ENCODE peak calls at places on chromosomes 6 and 20, in five cellular contexts. J is IMR-90, A is neuronal stem cell, O is H9, I is H1. P is an unnamed sample.

GRCh38 chr6:150977276-150977675 is 111.8 kb downstream of the MTHFD1L start:
- DNase-seq in J (no peak), A (no peak), O (no peak), I (no peak), P (no peak)

GRCh38 chr20:2914160-2914559 is 40.9 kb downstream of the PTPRA start:
- DNase-seq in J (no peak), A (no peak), O (no peak), I (no peak), P (peak)

GRCh38 chr6:46794068-46794467 is 879 bp downstream of the MEP1A start:
- DNase-seq in J (no peak), A (no peak), O (no peak), I (no peak), P (peak)

GRCh38 chr6:116531675-116532570 is 13.6 kb downstream of the TRAPPC3L start:
- DNase-seq in J (peak), A (peak), O (peak), I (no peak), P (peak)

GRCh38 chr6:1820165-1820564 is 210.4 kb downstream of the FOXC1 start:
- DNase-seq in J (peak), A (no peak), O (no peak), I (no peak), P (no peak)

GRCh38 chr20:49965781-49966304 is 16.9 kb upstream of the SNAI1 start:
- DNase-seq in J (no peak), A (no peak), O (no peak), I (no peak), P (no peak)

GRCh38 chr6:36290668-36291620 is 21.1 kb downstream of the PNPLA1 start:
- DNase-seq in J (no peak), A (no peak), O (no peak), I (no peak), P (peak)

GRCh38 chr6:43202451-43202850 is 20.5 kb downstream of the CUL9 start:
- DNase-seq in J (no peak), A (no peak), O (no peak), I (no peak), P (no peak)

GRCh38 chr6:69835414-69836179 is 30.8 kb upstream of the COL19A1 start:
- DNase-seq in J (peak), A (peak), O (no peak), I (no peak), P (peak)

GRCh38 chr20:64140956-64141355 is 23.3 kb upstream of the MYT1 start:
- DNase-seq in J (no peak), A (no peak), O (no peak), I (no peak), P (no peak)

GRCh38 chr6:36998723-36999466 is 6.6 kb upstream of the FGD2 start:
- DNase-seq in J (no peak), A (no peak), O (no peak), I (no peak), P (no peak)

GRCh38 chr6:75144396-75144795 is 61.5 kb downstream of the COL12A1 start:
- DNase-seq in J (no peak), A (no peak), O (no peak), I (no peak), P (no peak)

GRCh38 chr20:41509801-41510200 is 108.4 kb downstream of the CHD6 start:
- DNase-seq in J (peak), A (no peak), O (no peak), I (no peak), P (peak)

GRCh38 chr6:85343428-85343827 is 106.5 kb upstream of the NT5E start:
- DNase-seq in J (no peak), A (no peak), O (no peak), I (no peak), P (no peak)

GRCh38 chr6:44016131-44016870 is 111.0 kb downstream of the MRPL14 start:
- DNase-seq in J (peak), A (no peak), O (no peak), I (no peak), P (peak)

GRCh38 chr6:163416640-163417253 is 2.2 kb downstream of the QKI start:
- DNase-seq in J (peak), A (peak), O (no peak), I (no peak), P (peak)

GRCh38 chr20:37615507-37616425 is 78.1 kb upstream of the CTNNBL1 start:
- DNase-seq in J (no peak), A (peak), O (peak), I (peak), P (peak)

GRCh38 chr6:106974337-106974998 is at the start of gene CD24:
- DNase-seq in J (no peak), A (peak), O (peak), I (no peak), P (peak)

GRCh38 chr6:106724848-106725247 is 95.5 kb downstream of the QRSL1 start:
- DNase-seq in J (no peak), A (no peak), O (no peak), I (no peak), P (no peak)

GRCh38 chr6:169950558-169950957 is 199.1 kb downstream of the ERMARD start:
- DNase-seq in J (no peak), A (no peak), O (no peak), I (no peak), P (no peak)

GRCh38 chr6:115997990-115998585 is 62.6 kb downstream of the FRK start:
- DNase-seq in J (no peak), A (no peak), O (no peak), I (no peak), P (no peak)

GRCh38 chr6:130417951-130418350 is 52.1 kb downstream of the TMEM200A start:
- DNase-seq in J (peak), A (no peak), O (no peak), I (no peak), P (peak)

GRCh38 chr20:10319855-10320254 is 101.2 kb downstream of the SNAP25 start:
- DNase-seq in J (no peak), A (no peak), O (no peak), I (no peak), P (no peak)

GRCh38 chr6:139423970-139424667 is 49.7 kb upstream of the CITED2 start:
- DNase-seq in J (no peak), A (no peak), O (no peak), I (no peak), P (no peak)

GRCh38 chr20:6562111-6562510 is 205.4 kb upstream of the BMP2 start:
- DNase-seq in J (peak), A (no peak), O (no peak), I (no peak), P (peak)

GRCh38 chr6:13113376-13113775 is 215.0 kb downstream of the TBC1D7 start:
- DNase-seq in J (no peak), A (no peak), O (no peak), I (no peak), P (no peak)

GRCh38 chr6:132003516-132004178 is 52.5 kb upstream of the CCN2 start:
- DNase-seq in J (no peak), A (no peak), O (peak), I (no peak), P (no peak)

GRCh38 chr6:89468998-89469397 is 36.0 kb downstream of the ANKRD6 start:
- DNase-seq in J (no peak), A (no peak), O (no peak), I (no peak), P (no peak)

GRCh38 chr20:60352017-60352416 is 393.8 kb downstream of the CDH26 start:
- DNase-seq in J (no peak), A (no peak), O (no peak), I (no peak), P (no peak)

GRCh38 chr6:26045046-26045938 is 41.9 kb upstream of the HFE start:
- DNase-seq in J (peak), A (peak), O (no peak), I (no peak), P (no peak)

GRCh38 chr6:140537834-140538680 is 1163.6 kb upstream of the CITED2 start:
- DNase-seq in J (peak), A (peak), O (peak), I (peak), P (peak)

GRCh38 chr6:131787955-131788712 is 19.7 kb upstream of the ENPP1 start:
- DNase-seq in J (peak), A (no peak), O (no peak), I (no peak), P (peak)

GRCh38 chr6:139520321-139520768 is 145.9 kb upstream of the CITED2 start:
- DNase-seq in J (no peak), A (no peak), O (no peak), I (no peak), P (no peak)

GRCh38 chr6:132190815-132191175 is 210.5 kb downstream of the MOXD1 start:
- DNase-seq in J (peak), A (no peak), O (no peak), I (no peak), P (peak)

GRCh38 chr6:53654745-53655240 is 10.8 kb downstream of the KLHL31 start:
- DNase-seq in J (no peak), A (no peak), O (no peak), I (no peak), P (no peak)

GRCh38 chr6:169168302-169168630 is 85.4 kb downstream of the THBS2 start:
- DNase-seq in J (no peak), A (no peak), O (no peak), I (no peak), P (no peak)

GRCh38 chr6:3244003-3244831 is 14.5 kb upstream of the PSMG4 start:
- DNase-seq in J (no peak), A (no peak), O (no peak), I (no peak), P (no peak)

GRCh38 chr6:3249821-3250220 is 8.9 kb upstream of the PSMG4 start:
- DNase-seq in J (no peak), A (no peak), O (no peak), I (no peak), P (no peak)

GRCh38 chr6:3250278-3250677 is 8.5 kb upstream of the PSMG4 start:
- DNase-seq in J (peak), A (no peak), O (no peak), I (no peak), P (no peak)

GRCh38 chr6:3245216-3245615 is 13.5 kb upstream of the PSMG4 start:
- DNase-seq in J (no peak), A (no peak), O (no peak), I (no peak), P (no peak)

GRCh38 chr6:3247255-3248146 is 11.2 kb upstream of the PSMG4 start:
- DNase-seq in J (peak), A (no peak), O (peak), I (no peak), P (peak)
- H3K14ac ChIP-seq in J (peak), A (no peak), O (no peak), I (no peak), P (no peak)

GRCh38 chr6:30766461-30767157 is 22.3 kb upstream of the IER3 start:
- DNase-seq in J (no peak), A (no peak), O (no peak), I (no peak), P (no peak)
- H2BK15ac ChIP-seq in J (peak), A (no peak), O (peak), I (peak), P (no peak)

GRCh38 chr6:30757261-30757935 is 13.1 kb upstream of the IER3 start:
- DNase-seq in J (no peak), A (no peak), O (no peak), I (no peak), P (no peak)

GRCh38 chr6:30763155-30763617 is 18.8 kb upstream of the IER3 start:
- DNase-seq in J (no peak), A (no peak), O (no peak), I (no peak), P (no peak)

GRCh38 chr6:30761791-30762429 is 17.6 kb upstream of the IER3 start:
- DNase-seq in J (no peak), A (no peak), O (no peak), I (no peak), P (no peak)

GRCh38 chr6:30759575-30760239 is 15.4 kb upstream of the IER3 start:
- DNase-seq in J (peak), A (no peak), O (no peak), I (no peak), P (peak)

GRCh38 chr6:30760537-30760936 is 16.2 kb upstream of the IER3 start:
- DNase-seq in J (no peak), A (no peak), O (no peak), I (no peak), P (no peak)
- H3K14ac ChIP-seq in J (peak), A (no peak), O (no peak), I (no peak), P (no peak)

DNA sequence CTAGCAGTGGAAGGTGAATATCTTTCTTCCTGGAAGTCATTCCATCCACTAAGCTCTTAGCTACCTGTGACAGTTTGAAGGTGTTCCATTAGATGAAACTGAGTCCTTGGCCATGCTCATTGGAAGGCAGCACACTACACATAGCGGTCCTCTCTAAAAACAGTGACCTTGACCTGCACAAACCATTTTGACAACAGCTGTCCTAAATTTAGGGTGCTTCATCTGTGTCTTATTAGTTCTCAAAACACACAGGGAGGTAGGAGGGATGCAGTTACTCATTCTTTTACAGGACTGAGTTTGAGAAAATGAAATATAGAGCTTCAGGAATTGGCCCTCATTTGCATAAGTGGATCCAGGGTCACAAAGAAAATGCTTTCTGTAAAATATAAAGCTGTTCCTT is 20.4 kb upstream of the MAP3K4 start:
- DNase-seq in J (no peak), A (no peak), O (no peak), I (no peak), P (no peak)
- H2BK15ac ChIP-seq in J (no peak), A (no peak), O (no peak), I (no peak), P (no peak)

GRCh38 chr20:39879296-39879695 is 809.7 kb downstream of the MAFB start:
- DNase-seq in J (no peak), A (no peak), O (no peak), I (no peak), P (no peak)

GRCh38 chr20:39876974-39877615 is 811.9 kb downstream of the MAFB start:
- DNase-seq in J (no peak), A (no peak), O (no peak), I (no peak), P (no peak)

GRCh38 chr20:39878321-39878720 is 810.7 kb downstream of the MAFB start:
- DNase-seq in J (no peak), A (no peak), O (no peak), I (no peak), P (no peak)

GRCh38 chr20:39878809-39879208 is 810.2 kb downstream of the MAFB start:
- DNase-seq in J (no peak), A (no peak), O (no peak), I (no peak), P (no peak)

GRCh38 chr20:39877792-39878191 is 811.2 kb downstream of the MAFB start:
- DNase-seq in J (no peak), A (no peak), O (no peak), I (no peak), P (no peak)
- H3K14ac ChIP-seq in J (no peak), A (no peak), O (no peak), I (no peak), P (no peak)

GRCh38 chr20:51221103-51221502 is 198.2 kb upstream of the KCNG1 start:
- DNase-seq in J (no peak), A (no peak), O (no peak), I (no peak), P (no peak)
- H2BK15ac ChIP-seq in J (peak), A (no peak), O (no peak), I (no peak), P (no peak)

GRCh38 chr20:56391596-56392281 is at the start of gene AURKA:
- DNase-seq in J (no peak), A (no peak), O (no peak), I (no peak), P (peak)

GRCh38 chr20:56391037-56391436 is 978 bp downstream of the AURKA start:
- DNase-seq in J (no peak), A (no peak), O (no peak), I (no peak), P (no peak)

GRCh38 chr20:56393133-56393472 is 658 bp downstream of the CSTF1 start:
- DNase-seq in J (no peak), A (no peak), O (no peak), I (no peak), P (peak)

GRCh38 chr20:56393653-56394052 is 1.2 kb downstream of the CSTF1 start:
- DNase-seq in J (no peak), A (no peak), O (no peak), I (no peak), P (no peak)

DNA sequence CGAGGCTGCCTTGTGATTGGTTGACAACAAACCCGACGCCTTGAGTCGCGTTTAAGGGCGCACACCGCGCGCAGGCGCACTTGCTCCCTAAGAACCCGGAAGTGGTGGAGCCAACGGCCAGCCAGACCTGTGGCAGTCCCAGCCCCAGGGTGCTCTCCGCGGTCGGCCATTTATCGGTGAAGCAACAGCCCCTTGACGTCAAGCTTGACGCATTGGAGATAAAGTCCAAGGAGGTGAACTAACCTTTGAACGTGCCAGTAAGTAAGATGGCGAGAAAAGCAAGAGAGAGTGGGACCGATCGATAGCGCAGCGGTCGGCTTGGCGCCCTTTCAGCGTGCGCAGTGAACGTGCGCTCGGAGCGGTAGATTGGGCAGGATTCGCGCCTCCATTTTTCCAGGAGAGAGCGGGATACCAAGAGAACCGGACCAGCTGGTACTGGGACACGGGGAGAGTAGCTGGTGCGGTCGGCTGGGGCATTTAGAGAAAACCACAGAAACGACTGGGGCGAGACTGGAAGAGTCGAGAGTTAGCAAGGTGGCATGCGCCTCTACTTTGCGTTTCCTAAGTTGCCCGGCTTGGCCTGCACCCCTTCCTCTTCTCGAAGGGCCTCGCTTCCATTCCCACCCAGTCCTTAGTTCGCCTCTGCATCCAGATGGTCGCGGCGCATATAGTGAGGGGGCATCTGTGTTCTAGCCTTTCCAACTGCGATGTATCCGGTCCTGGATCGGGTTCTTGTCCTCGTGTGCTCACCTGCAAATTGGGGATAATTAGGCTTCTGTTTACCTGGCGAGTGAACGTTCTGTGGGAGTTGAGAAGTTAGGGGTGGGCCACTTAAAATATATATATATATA is at the start of gene CSTF1:
- DNase-seq in J (peak), A (peak), O (peak), I (peak), P (peak)
- H3K14ac ChIP-seq in J (peak), A (peak), O (peak), I (no peak), P (no peak)

GRCh38 chr20:12925863-12926547 is 82.8 kb upstream of the SPTLC3 start:
- DNase-seq in J (no peak), A (no peak), O (no peak), I (no peak), P (no peak)
- H2BK15ac ChIP-seq in J (no peak), A (no peak), O (no peak), I (no peak), P (peak)

DNA sequence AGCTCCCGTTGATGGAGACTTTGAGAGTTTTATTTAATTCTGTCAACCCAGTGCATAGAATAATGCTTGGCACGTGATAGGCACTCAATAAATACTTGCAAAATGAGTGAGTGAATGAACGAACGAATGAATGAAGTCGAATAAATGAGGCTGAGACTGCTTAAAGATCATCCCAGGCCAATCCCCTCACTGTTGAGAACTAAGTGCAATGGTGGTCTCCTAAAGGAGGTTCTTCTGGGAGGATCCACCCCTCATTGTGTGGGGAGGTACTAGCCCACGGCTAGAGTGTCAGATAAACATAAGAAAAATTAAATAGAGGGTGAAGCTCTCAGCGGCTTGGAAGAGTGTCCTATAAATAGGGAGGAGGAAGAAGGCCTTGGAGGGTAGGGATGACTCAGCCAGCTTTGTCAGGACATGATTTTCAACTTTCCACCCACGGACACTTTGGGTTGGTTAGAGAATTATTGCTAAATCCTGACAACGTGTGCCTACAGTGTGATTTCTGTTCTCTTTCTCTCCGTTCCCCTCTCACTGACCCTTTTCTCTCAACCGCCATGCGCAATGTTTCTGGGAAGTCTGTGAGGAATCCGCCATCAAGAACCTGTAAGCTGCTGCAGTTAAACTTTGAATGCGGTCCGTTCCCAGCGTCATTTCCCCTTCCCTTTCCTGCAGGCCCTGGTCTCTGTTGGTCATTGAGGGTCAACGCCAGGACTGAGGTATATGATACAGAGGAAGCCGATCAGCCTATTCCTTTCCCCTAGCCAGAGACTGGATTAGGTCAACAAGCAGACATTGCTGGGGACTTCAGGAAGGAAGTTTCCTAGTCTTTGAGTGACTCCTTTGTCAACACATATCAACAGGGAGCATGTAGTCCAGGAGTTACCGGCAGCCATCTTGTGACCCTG is 179.2 kb upstream of the JARID2 start:
- DNase-seq in J (peak), A (no peak), O (no peak), I (no peak), P (peak)
- H3K14ac ChIP-seq in J (peak), A (no peak), O (no peak), I (no peak), P (no peak)

P was measured in mesenchymal stem cell.